ENCODE peak calls at places on chromosomes 5 and 9, in six cellular contexts. L is activated naive CD4-positive, alpha-beta T cell treated with anti-CD3 and anti-CD28 coated beads, Interleukin-2, amount 50 U/mL, for 72 hours; Z is Ammon's horn; O is NCI-H1105; Y is stimulated activated CD4-positive, alpha-beta T cell treated with anti-CD3 and anti-CD28 coated beads, Interleukin-1b, Interleukin-23, amount 100 ng/mL, for 24 hours; R is RPMI8226. S is an unnamed sample.

GRCh38 chr9:109579191-109579948 is 81.3 kb upstream of the PTPN3 start:
- DNase-seq in L (no peak), Z (no peak), O (no peak), Y (no peak), R (no peak), S (no peak)

GRCh38 chr5:173187054-173187743 is 42.9 kb downstream of the BNIP1 start:
- DNase-seq in L (no peak), Z (no peak), O (no peak), Y (no peak), R (peak; percentile 82), S (no peak)

GRCh38 chr9:135456436-135457104 is 23.0 kb upstream of the PPP1R26 start:
- DNase-seq in L (no peak), Z (no peak), O (no peak), Y (no peak), R (peak; percentile 64), S (no peak)

GRCh38 chr9:131839281-131840084 is 99.6 kb upstream of the RAPGEF1 start:
- DNase-seq in L (peak; percentile 64), Z (no peak), O (no peak), Y (peak; percentile 7), R (peak; percentile 41), S (peak; percentile 36)

GRCh38 chr9:135666534-135667402 is 3.7 kb downstream of the LCN9 start:
- DNase-seq in L (no peak), Z (no peak), O (no peak), Y (no peak), R (no peak), S (no peak)

GRCh38 chr9:6272229-6272597 is 56.0 kb upstream of the TPD52L3 start:
- DNase-seq in L (no peak), Z (no peak), O (no peak), Y (no peak), R (no peak), S (no peak)

GRCh38 chr5:56693220-56693579 is 122.1 kb upstream of the MAP3K1 start:
- DNase-seq in L (peak; percentile 23), Z (no peak), O (no peak), Y (peak; percentile 10), R (no peak), S (no peak)

GRCh38 chr5:80194470-80194869 is 61.4 kb downstream of the SERINC5 start:
- DNase-seq in L (no peak), Z (no peak), O (no peak), Y (no peak), R (no peak), S (no peak)

GRCh38 chr9:123784513-123784912 is 145.4 kb downstream of the DENND1A start:
- DNase-seq in L (no peak), Z (no peak), O (no peak), Y (no peak), R (no peak), S (no peak)

GRCh38 chr9:33196736-33197135 is 29.6 kb upstream of the B4GALT1 start:
- DNase-seq in L (no peak), Z (no peak), O (no peak), Y (no peak), R (no peak), S (no peak)

GRCh38 chr9:92455217-92455616 is 27.1 kb downstream of the ASPN start:
- DNase-seq in L (no peak), Z (no peak), O (no peak), Y (no peak), R (no peak), S (no peak)

GRCh38 chr9:109010676-109011655 is 2.3 kb downstream of the CTNNAL1 start:
- DNase-seq in L (peak; percentile 43), Z (no peak), O (no peak), Y (peak; percentile 23), R (peak; percentile 58), S (peak; percentile 23)

GRCh38 chr5:76583163-76584047 is 39.8 kb downstream of the F2RL2 start:
- DNase-seq in L (no peak), Z (no peak), O (no peak), Y (no peak), R (peak; percentile 21), S (no peak)

GRCh38 chr5:42057254-42057690 is 132.2 kb downstream of the FBXO4 start:
- DNase-seq in L (peak; percentile 45), Z (peak; percentile 24), O (peak; percentile 43), Y (no peak), R (peak; percentile 70), S (peak; percentile 34)

GRCh38 chr9:23309800-23310199 is 516.2 kb downstream of the ELAVL2 start:
- DNase-seq in L (no peak), Z (no peak), O (no peak), Y (no peak), R (no peak), S (no peak)

GRCh38 chr5:1412621-1413020 is 32.6 kb downstream of the SLC6A3 start:
- DNase-seq in L (no peak), Z (no peak), O (no peak), Y (no peak), R (no peak), S (no peak)

GRCh38 chr5:172280937-172281336 is 2.6 kb downstream of the UBTD2 start:
- DNase-seq in L (no peak), Z (no peak), O (no peak), Y (no peak), R (no peak), S (no peak)

GRCh38 chr5:26569929-26570258 is 468.5 kb downstream of the CDH9 start:
- DNase-seq in L (no peak), Z (no peak), O (no peak), Y (no peak), R (no peak), S (no peak)

GRCh38 chr5:179805529-179806249 is 977 bp downstream of the MGAT4B start:
- DNase-seq in L (no peak), Z (peak; percentile 37), O (no peak), Y (no peak), R (peak; percentile 57), S (no peak)

GRCh38 chr5:160278356-160278755 is 34.0 kb downstream of the CCNJL start:
- DNase-seq in L (no peak), Z (no peak), O (no peak), Y (no peak), R (no peak), S (no peak)

GRCh38 chr9:100474082-100474949 is 1.4 kb downstream of the TMEFF1 start:
- DNase-seq in L (peak; percentile 2), Z (peak; percentile 37), O (no peak), Y (no peak), R (no peak), S (no peak)

GRCh38 chr9:112535811-112536210 is 49.2 kb downstream of the KIAA1958 start:
- DNase-seq in L (no peak), Z (no peak), O (no peak), Y (no peak), R (no peak), S (no peak)

GRCh38 chr5:149345892-149346222 is 558 bp downstream of the GRPEL2 start:
- DNase-seq in L (peak; percentile 32), Z (no peak), O (no peak), Y (no peak), R (peak; percentile 23), S (no peak)

GRCh38 chr5:36079200-36079761 is 12.6 kb upstream of the UGT3A2 start:
- DNase-seq in L (peak; percentile 34), Z (peak; percentile 62), O (peak; percentile 62), Y (no peak), R (peak; percentile 47), S (no peak)

GRCh38 chr9:125993423-125993935 is 246.3 kb downstream of the PBX3 start:
- DNase-seq in L (no peak), Z (no peak), O (no peak), Y (no peak), R (no peak), S (no peak)

GRCh38 chr9:133130721-133131244 is 9.7 kb upstream of the RALGDS start:
- DNase-seq in L (no peak), Z (no peak), O (no peak), Y (no peak), R (no peak), S (peak; percentile 61)

GRCh38 chr9:87513171-87513570 is 15.5 kb downstream of the DAPK1 start:
- DNase-seq in L (no peak), Z (no peak), O (no peak), Y (no peak), R (no peak), S (no peak)

GRCh38 chr5:55036477-55036876 is 12.4 kb downstream of the GZMK start:
- DNase-seq in L (no peak), Z (no peak), O (no peak), Y (no peak), R (no peak), S (no peak)

GRCh38 chr9:16304301-16304700 is 566.2 kb downstream of the BNC2 start:
- DNase-seq in L (no peak), Z (no peak), O (no peak), Y (no peak), R (no peak), S (no peak)

GRCh38 chr5:172845190-172845975 is 11.3 kb downstream of the ERGIC1 start:
- DNase-seq in L (no peak), Z (no peak), O (no peak), Y (no peak), R (no peak), S (no peak)

GRCh38 chr5:128774605-128775004 is 190.7 kb upstream of the SLC27A6 start:
- DNase-seq in L (no peak), Z (no peak), O (no peak), Y (no peak), R (no peak), S (no peak)

GRCh38 chr9:99921875-99922710 is 15.6 kb downstream of the STX17 start:
- DNase-seq in L (no peak), Z (no peak), O (no peak), Y (no peak), R (no peak), S (no peak)